ENCODE peak calls at places on chromosome 20, in four cellular contexts. One of them, this sample, is unnamed.

GRCh38 chr20:53136473-53136872 is 164.3 kb downstream of the TSHZ2 start:
- DNase-seq in HepG2: no peak
- DNase-seq in H1: no peak
- DNase-seq in GM12878: no peak
- DNase-seq in this sample: no peak

GRCh38 chr20:41047279-41047974 is 18.8 kb downstream of the TOP1 start:
- DNase-seq in H1: no peak
- DNase-seq in HepG2: no peak
- DNase-seq in GM12878: no peak
- DNase-seq in this sample: no peak

GRCh38 chr20:50547956-50548355 is 37.8 kb downstream of the PTPN1 start:
- DNase-seq in HepG2: no peak
- DNase-seq in H1: no peak
- DNase-seq in GM12878: no peak
- DNase-seq in this sample: no peak

GRCh38 chr20:38294334-38294592 is 9.7 kb upstream of the BPI start:
- DNase-seq in HepG2: no peak
- DNase-seq in H1: no peak
- DNase-seq in GM12878: no peak
- DNase-seq in this sample: no peak

GRCh38 chr20:63639093-63639860 is 12.4 kb upstream of the GMEB2 start:
- DNase-seq in GM12878: no peak
- DNase-seq in HepG2: no peak
- DNase-seq in H1: no peak
- DNase-seq in this sample: no peak

GRCh38 chr20:33933469-33933909 is 60.2 kb upstream of the RALY start:
- DNase-seq in HepG2: peak; percentile 87
- DNase-seq in H1: peak; percentile 51
- DNase-seq in GM12878: no peak
- DNase-seq in this sample: peak; percentile 60

GRCh38 chr20:19992996-19993908 is 23.9 kb upstream of the NAA20 start:
- DNase-seq in GM12878: no peak
- DNase-seq in H1: no peak
- DNase-seq in HepG2: peak; percentile 43
- DNase-seq in this sample: no peak

GRCh38 chr20:19850190-19850533 is 92.1 kb downstream of the RIN2 start:
- DNase-seq in GM12878: no peak
- DNase-seq in H1: no peak
- DNase-seq in HepG2: no peak
- DNase-seq in this sample: no peak

GRCh38 chr20:63218701-63219446 is 2.9 kb upstream of the YTHDF1 start:
- DNase-seq in GM12878: no peak
- DNase-seq in HepG2: no peak
- DNase-seq in H1: no peak
- DNase-seq in this sample: no peak

GRCh38 chr20:57032847-57033246 is 233.6 kb downstream of the BMP7 start:
- DNase-seq in H1: no peak
- DNase-seq in GM12878: no peak
- DNase-seq in HepG2: no peak
- DNase-seq in this sample: no peak

GRCh38 chr20:57031867-57032355 is 234.5 kb downstream of the BMP7 start:
- DNase-seq in H1: no peak
- DNase-seq in HepG2: no peak
- DNase-seq in GM12878: no peak
- DNase-seq in this sample: no peak

GRCh38 chr20:57033994-57034393 is 232.4 kb downstream of the BMP7 start:
- DNase-seq in GM12878: no peak
- DNase-seq in HepG2: no peak
- DNase-seq in H1: no peak
- DNase-seq in this sample: no peak

GRCh38 chr20:57027752-57028151 is 238.7 kb downstream of the BMP7 start:
- DNase-seq in HepG2: no peak
- DNase-seq in H1: no peak
- DNase-seq in GM12878: no peak
- DNase-seq in this sample: no peak

DNA sequence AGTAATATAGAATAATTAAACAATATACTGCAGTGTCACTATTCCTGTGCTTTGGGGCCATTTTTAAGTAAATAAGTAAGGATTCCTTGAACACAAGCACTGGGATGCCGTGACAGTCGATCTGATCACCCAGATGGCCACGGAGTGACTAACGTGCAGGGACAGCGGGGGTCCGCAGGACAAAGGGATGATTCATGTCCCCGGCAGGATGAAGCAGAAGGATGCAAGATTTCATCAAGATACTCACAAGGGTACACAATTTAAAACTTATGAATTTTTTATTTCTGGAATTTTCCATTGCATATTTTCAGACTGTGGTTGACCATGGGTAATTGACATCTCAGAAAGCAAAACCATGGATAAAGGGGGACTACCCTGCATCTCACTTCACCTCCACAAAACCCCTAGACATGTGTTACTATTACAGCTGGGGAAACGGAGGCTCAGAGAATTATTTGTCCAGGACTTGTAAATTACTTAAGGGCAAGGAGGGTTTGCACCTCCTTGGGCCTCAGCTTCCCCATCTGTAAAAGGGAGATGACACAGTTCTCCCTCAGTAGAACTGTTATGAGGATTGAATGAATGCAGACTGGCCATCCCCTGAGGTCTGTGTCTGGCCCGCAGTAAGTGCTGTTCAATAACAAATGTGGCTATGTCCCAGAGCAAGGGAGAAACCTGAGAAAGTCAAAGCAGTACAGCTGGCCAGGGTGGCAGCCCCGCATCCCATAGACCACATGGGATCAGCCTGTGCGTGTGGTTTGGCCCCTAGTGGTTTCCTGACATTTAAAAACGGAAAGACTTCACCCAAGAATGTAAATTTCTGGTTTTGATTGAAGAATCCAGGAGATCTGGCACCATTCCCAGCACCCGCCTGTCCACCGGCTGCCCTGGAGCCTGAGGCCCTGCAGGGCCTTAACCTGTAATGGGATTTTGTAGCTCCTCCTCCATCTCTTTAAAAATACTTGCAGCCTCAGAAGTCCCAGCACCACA is 235.5 kb downstream of the BMP7 start:
- DNase-seq in GM12878: no peak
- DNase-seq in H1: no peak
- DNase-seq in HepG2: no peak
- DNase-seq in this sample: no peak
- TF ChIP-seq SUZ12 in GM12878: no peak
- TF ChIP-seq SUZ12 in H1: no peak
- TF ChIP-seq SUZ12 in HepG2: no peak
- TF ChIP-seq SUZ12 in this sample: no peak

GRCh38 chr20:46808565-46808964 is 86.1 kb upstream of the EYA2 start:
- DNase-seq in GM12878: no peak
- DNase-seq in HepG2: no peak
- DNase-seq in H1: no peak
- DNase-seq in this sample: no peak
- TF ChIP-seq SP1 in GM12878: no peak
- TF ChIP-seq SP1 in HepG2: no peak
- TF ChIP-seq SP1 in H1: no peak
- TF ChIP-seq SP1 in this sample: no peak

DNA sequence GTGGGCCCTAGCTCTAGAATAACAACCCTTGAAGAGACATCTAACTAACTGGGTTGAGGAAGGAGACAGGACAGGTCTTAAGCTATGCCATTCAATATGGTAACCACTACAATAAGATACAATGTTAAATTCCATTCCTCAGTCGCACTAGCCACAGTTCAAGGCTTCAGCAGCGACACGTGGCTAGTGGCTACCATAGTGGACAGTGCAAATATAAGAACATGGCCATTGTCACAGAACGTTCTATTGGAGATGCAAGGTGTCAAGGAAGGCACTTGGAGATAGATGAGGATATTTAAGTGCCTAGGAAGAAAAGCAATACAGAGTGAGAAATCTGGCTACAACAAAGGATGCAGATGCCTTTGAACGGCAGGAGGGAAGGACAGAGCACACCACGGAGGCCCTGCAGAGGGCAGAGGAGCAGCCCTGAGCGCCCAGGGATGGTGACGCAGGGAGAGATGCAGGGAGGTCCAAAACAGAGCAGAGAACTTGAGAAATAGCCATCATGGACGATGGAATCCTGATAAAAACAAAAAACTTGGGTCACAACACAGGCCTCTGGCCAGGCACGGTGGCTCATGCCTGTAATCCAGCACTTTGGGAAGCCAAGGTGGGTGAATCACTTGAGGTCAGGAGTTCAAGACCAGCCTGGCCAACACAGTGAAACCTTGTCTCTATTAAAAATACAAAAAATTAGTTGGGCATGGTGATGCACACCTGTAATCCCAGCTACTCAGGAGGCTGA is 140.7 kb downstream of the ZMYND8 start:
- DNase-seq in HepG2: no peak
- DNase-seq in GM12878: no peak
- DNase-seq in H1: no peak
- DNase-seq in this sample: no peak
- TF ChIP-seq SUZ12 in HepG2: no peak
- TF ChIP-seq SUZ12 in GM12878: no peak
- TF ChIP-seq SUZ12 in H1: no peak
- TF ChIP-seq SUZ12 in this sample: no peak

GRCh38 chr20:59042796-59043621 is 423 bp upstream of the PRELID3B start:
- DNase-seq in GM12878: peak; percentile 61
- DNase-seq in HepG2: peak; percentile 56
- DNase-seq in H1: peak; percentile 43
- DNase-seq in this sample: peak; percentile 98

GRCh38 chr20:59040682-59041081 is 1.9 kb downstream of the PRELID3B start:
- DNase-seq in GM12878: no peak
- DNase-seq in HepG2: no peak
- DNase-seq in H1: no peak
- DNase-seq in this sample: no peak

GRCh38 chr20:59043698-59044097 is 1.1 kb upstream of the PRELID3B start:
- DNase-seq in HepG2: no peak
- DNase-seq in GM12878: no peak
- DNase-seq in H1: no peak
- DNase-seq in this sample: no peak

GRCh38 chr20:59044295-59044694 is 1.7 kb upstream of the PRELID3B start:
- DNase-seq in HepG2: no peak
- DNase-seq in GM12878: no peak
- DNase-seq in H1: no peak
- DNase-seq in this sample: no peak

DNA sequence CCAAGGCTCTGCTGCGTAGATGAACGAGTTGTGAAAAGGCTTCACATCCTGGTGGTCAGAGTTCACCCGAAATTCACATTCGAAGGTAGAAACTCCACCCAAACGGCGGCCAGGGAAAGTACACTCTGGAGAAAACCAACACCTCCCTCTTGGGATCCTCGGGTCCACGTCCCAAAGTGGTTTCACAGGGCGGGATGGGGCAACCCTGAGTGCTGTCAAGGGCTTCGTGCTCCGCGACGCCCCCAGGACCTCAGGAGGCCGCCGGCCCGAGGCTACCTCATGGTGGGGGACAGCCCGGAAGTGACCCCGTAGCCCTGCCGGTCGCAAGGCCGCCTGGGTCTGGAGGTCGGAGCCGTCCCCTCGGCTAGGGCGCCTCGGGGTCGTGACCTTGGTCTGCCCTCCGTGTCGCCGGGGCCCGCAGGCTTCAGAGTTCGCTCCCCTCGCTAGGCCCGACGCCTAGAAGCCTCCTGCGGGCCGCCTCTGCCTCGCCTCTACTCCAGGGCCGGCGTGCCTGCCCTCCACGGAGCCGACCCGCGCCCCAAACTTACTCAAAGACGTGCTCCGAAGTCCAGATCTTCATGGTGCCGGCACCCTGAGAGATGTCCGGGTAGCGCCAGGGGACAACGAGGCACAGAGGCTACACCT is at the start of gene PRELID3B:
- DNase-seq in GM12878: no peak
- DNase-seq in HepG2: peak; percentile 30
- DNase-seq in H1: no peak
- DNase-seq in this sample: no peak
- TF ChIP-seq SP1 in GM12878: no peak
- TF ChIP-seq SP1 in HepG2: no peak
- TF ChIP-seq SP1 in H1: no peak
- TF ChIP-seq SP1 in this sample: no peak

This sample was measured in HEK293T.